ENCODE peak calls at places on chromosomes 12 and 14, in four cellular contexts. M is GM06990, Q is OCI-LY7, J is AG04449. L is an unnamed sample.

GRCh38 chr12:132333766-132334165 is 4.4 kb upstream of the GALNT9 start:
- DNase-seq in M (no peak), Q (no peak), J (no peak), L (no peak)

GRCh38 chr14:64506751-64507150 is 2.2 kb downstream of the ZBTB1 start:
- DNase-seq in M (no peak), Q (peak), J (no peak), L (no peak)

GRCh38 chr12:1692221-1692620 is 1.4 kb downstream of the ADIPOR2 start:
- DNase-seq in M (no peak), Q (no peak), J (no peak), L (no peak)

GRCh38 chr12:81080431-81080983 is 2.6 kb downstream of the ACSS3 start:
- DNase-seq in M (no peak), Q (no peak), J (no peak), L (no peak)

GRCh38 chr14:44700694-44701093 is 193.6 kb upstream of the FSCB start:
- DNase-seq in M (no peak), Q (no peak), J (no peak), L (no peak)

GRCh38 chr12:108313609-108314331 is 25.3 kb downstream of the CMKLR1 start:
- DNase-seq in M (no peak), Q (peak), J (no peak), L (peak)

GRCh38 chr12:30930238-30931010 is 3.9 kb downstream of the TSPAN11 start:
- DNase-seq in M (no peak), Q (no peak), J (no peak), L (no peak)

GRCh38 chr12:24127919-24128721 is 178.7 kb upstream of the SOX5 start:
- DNase-seq in M (peak), Q (no peak), J (no peak), L (no peak)

GRCh38 chr14:64979336-64980074 is 7.2 kb upstream of the FNTB start:
- DNase-seq in M (no peak), Q (no peak), J (no peak), L (no peak)

GRCh38 chr14:64253672-64254071 is 40.5 kb downstream of the ESR2 start:
- DNase-seq in M (no peak), Q (no peak), J (no peak), L (no peak)

GRCh38 chr14:33668066-33668465 is 282.8 kb downstream of the EGLN3 start:
- DNase-seq in M (no peak), Q (no peak), J (no peak), L (no peak)

GRCh38 chr12:19710811-19711793 is 271.8 kb downstream of the AEBP2 start:
- DNase-seq in M (no peak), Q (no peak), J (peak), L (no peak)

GRCh38 chr14:61132336-61132735 is 148.8 kb downstream of the TMEM30B start:
- DNase-seq in M (no peak), Q (no peak), J (no peak), L (no peak)

GRCh38 chr12:98431089-98431488 is 84.3 kb upstream of the TMPO start:
- DNase-seq in M (no peak), Q (no peak), J (no peak), L (no peak)

GRCh38 chr14:103628221-103628683 is 759 bp upstream of the KLC1 start:
- DNase-seq in M (peak), Q (peak), J (no peak), L (no peak)

GRCh38 chr12:119134673-119135072 is 44.1 kb upstream of the HSPB8 start:
- DNase-seq in M (no peak), Q (no peak), J (no peak), L (no peak)

GRCh38 chr12:34395056-34396005 is 373.0 kb downstream of the ALG10 start:
- DNase-seq in M (no peak), Q (no peak), J (no peak), L (no peak)

DNA sequence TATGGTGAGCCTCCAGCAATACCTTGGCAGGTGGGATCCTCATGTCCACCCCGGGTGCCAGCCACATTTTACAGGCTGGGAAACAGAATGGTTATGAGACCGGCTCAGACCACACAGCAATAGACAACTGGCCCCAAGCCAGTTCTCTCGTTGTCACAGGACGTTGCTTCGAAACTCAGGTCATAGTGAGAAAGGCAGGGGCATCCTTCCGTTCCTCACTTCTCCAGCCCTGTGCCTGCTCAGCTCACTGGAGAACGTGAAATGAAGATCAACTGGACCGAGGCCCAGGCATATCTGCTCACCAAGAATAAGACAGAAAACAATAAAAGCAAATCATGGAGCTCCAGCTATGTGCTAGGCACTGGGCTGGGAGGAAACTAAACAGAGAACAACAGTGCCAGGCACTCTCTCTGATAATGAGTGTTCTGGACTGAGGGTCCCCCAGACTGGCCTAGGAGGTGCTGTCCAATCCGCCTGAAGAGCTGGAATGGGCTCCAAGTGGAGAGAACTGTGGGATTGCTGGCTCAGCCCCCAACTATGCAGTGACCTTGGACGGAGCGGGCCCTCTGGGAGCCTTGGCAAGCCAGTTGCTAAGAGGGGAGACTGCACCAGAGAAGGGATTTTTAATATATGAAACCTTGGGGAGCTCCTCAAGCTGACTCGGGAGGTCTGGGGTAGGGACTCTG is 18.8 kb upstream of the FAIM2 start:
- DNase-seq in M (no peak), Q (no peak), J (no peak), L (no peak)
- H3K4me3 ChIP-seq in M (no peak), Q (no peak), J (no peak), L (no peak)

GRCh38 chr12:109356586-109356985 is 8.9 kb downstream of the MYO1H start:
- DNase-seq in M (no peak), Q (no peak), J (no peak), L (no peak)
- H3K4me3 ChIP-seq in M (no peak), Q (no peak), J (no peak), L (no peak)

GRCh38 chr14:91866061-91866460 is 1.3 kb downstream of the TC2N start:
- DNase-seq in M (no peak), Q (no peak), J (no peak), L (no peak)

GRCh38 chr14:91866511-91867295 is 633 bp downstream of the TC2N start:
- DNase-seq in M (no peak), Q (no peak), J (no peak), L (no peak)

GRCh38 chr14:91869556-91869955 is 2.2 kb upstream of the TC2N start:
- DNase-seq in M (no peak), Q (no peak), J (no peak), L (no peak)

GRCh38 chr14:91870001-91870400 is 2.7 kb upstream of the TC2N start:
- DNase-seq in M (no peak), Q (no peak), J (no peak), L (peak)

GRCh38 chr14:91867316-91867988 is at the start of gene TC2N:
- DNase-seq in M (no peak), Q (no peak), J (no peak), L (no peak)
- H3K4me3 ChIP-seq in M (no peak), Q (no peak), J (no peak), L (no peak)

GRCh38 chr14:73489481-73490175 is 1.1 kb upstream of the RIOX1 start:
- DNase-seq in M (no peak), Q (no peak), J (no peak), L (no peak)

GRCh38 chr14:73491977-73492552 is 1.3 kb downstream of the RIOX1 start:
- DNase-seq in M (no peak), Q (no peak), J (no peak), L (no peak)

GRCh38 chr14:73494593-73494992 is 3.9 kb downstream of the RIOX1 start:
- DNase-seq in M (no peak), Q (no peak), J (no peak), L (no peak)

GRCh38 chr14:73491256-73491976 is 683 bp downstream of the RIOX1 start:
- DNase-seq in M (peak), Q (peak), J (no peak), L (no peak)

DNA sequence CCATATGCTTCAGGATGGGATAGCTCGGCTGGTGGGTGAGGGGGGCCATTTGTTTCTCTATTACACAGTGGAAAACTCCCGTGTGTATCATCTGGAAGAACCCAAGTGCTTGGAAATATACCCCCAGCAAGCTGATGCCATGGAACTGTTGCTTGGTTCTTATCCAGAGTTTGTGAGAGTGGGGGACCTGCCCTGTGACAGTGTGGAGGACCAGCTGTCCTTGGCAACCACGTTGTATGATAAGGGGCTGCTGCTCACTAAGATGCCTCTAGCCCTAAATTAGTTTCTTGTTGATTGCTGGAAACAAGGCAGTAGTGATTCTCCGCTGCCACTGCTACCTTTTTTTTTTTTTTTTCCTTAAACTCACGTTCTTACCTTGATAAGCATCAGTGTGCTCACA is 1.9 kb downstream of the RIOX1 start:
- DNase-seq in M (no peak), Q (no peak), J (no peak), L (no peak)
- H3K4me3 ChIP-seq in M (peak), Q (peak), J (peak), L (no peak)

DNA sequence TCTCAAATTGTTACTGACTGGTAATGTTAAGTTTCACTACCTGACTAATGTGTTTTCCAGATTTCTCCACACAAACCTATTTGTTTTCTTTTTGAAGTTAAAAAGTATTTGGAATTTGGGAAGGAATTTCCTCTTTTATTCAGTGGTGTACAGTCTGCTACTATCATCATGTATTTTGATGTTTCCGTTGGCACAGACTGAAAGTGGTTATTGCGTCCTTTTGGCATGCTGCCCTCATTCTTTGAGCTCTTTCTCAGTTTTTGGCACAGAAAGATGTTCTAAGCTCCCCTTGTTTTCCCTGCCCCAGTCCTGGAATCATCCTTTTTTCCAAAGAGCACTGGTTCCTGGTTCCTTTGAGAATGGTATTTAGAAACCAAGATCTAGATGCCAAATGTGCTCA is 31.4 kb upstream of the RTRAF start:
- DNase-seq in M (no peak), Q (no peak), J (no peak), L (no peak)
- H3K4me3 ChIP-seq in M (no peak), Q (no peak), J (no peak), L (no peak)

DNA sequence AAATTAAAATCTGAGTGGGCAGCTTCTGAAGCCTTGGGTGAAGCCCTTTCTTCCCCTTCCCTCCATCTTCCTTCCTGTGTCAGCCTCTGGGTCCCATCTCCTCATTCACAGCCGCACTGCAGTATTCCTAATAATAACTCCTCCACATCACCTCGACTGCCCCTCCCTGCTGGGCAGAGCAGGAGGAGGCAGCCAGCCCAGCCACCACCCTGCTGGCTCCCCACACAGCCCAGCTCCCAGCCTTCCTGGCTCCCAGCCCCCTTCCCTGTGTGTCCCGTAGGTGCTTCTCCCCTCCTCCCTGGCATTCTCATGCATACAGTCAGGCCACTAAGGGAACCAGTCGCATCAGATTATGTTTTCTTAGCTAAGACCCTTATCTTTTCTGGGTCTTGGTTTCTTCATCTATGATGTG is 3.7 kb downstream of the IFFO1 start:
- DNase-seq in M (no peak), Q (no peak), J (no peak), L (no peak)
- H3K4me3 ChIP-seq in M (no peak), Q (no peak), J (peak), L (no peak)

GRCh38 chr14:105793836-105794235 is 267.5 kb downstream of the TMEM121 start:
- DNase-seq in M (no peak), Q (no peak), J (no peak), L (no peak)
- H3K4me3 ChIP-seq in M (no peak), Q (no peak), J (no peak), L (no peak)

GRCh38 chr14:56664811-56665421 is 85.3 kb downstream of the TMEM260 start:
- DNase-seq in M (no peak), Q (no peak), J (no peak), L (no peak)
- H3K4me3 ChIP-seq in M (no peak), Q (no peak), J (no peak), L (no peak)

GRCh38 chr12:109718390-109718789 is 4.8 kb downstream of the FAM222A start:
- DNase-seq in M (no peak), Q (no peak), J (no peak), L (no peak)
- H3K4me3 ChIP-seq in M (no peak), Q (no peak), J (no peak), L (no peak)

L was measured in Jurkat, Clone E6-1.